ENCODE peak calls at places on chromosomes 16 and 17, in nine cellular contexts. Z is K562, D is trophoblast cell, S is A549, G is breast epithelium, J is mammary epithelial cell, R is tibial nerve, K is fibroblast of lung, Y is thyroid gland. E is an unnamed sample.

GRCh38 chr16:66899945-66900688 is 18.6 kb downstream of the CDH16 start:
- DNase-seq in Z (peak), D (no peak), S (peak), G (peak), J (peak), R (peak), K (peak), Y (peak), E (no peak)

GRCh38 chr17:79201536-79202227 is 127.1 kb downstream of the ENGASE start:
- DNase-seq in Z (no peak), D (no peak), S (peak), G (no peak), J (peak), R (no peak), K (no peak), Y (no peak), E (no peak)

GRCh38 chr17:44086364-44087311 is 16.1 kb downstream of the G6PC3 start:
- DNase-seq in Z (peak), D (peak), S (peak), G (no peak), J (peak), R (no peak), K (peak), Y (no peak), E (no peak)

GRCh38 chr17:68518063-68518815 is 6.0 kb downstream of the PRKAR1A start:
- DNase-seq in Z (no peak), D (peak), S (no peak), G (no peak), J (no peak), R (no peak), K (no peak), Y (no peak), E (no peak)

GRCh38 chr16:83701494-83701893 is 106.3 kb upstream of the HSBP1 start:
- DNase-seq in Z (peak), D (peak), S (peak), G (no peak), J (peak), R (no peak), K (peak), Y (peak), E (no peak)

GRCh38 chr17:49454050-49454449 is 39.4 kb upstream of the PHB1 start:
- DNase-seq in Z (no peak), D (no peak), S (peak), G (peak), J (peak), R (peak), K (no peak), Y (no peak), E (no peak)

GRCh38 chr16:6957676-6958075 is 375.0 kb upstream of the RBFOX1 start:
- DNase-seq in Z (no peak), D (peak), S (peak), G (no peak), J (no peak), R (no peak), K (no peak), Y (no peak), E (no peak)

GRCh38 chr17:61248399-61248798 is 151.2 kb upstream of the TBX2 start:
- DNase-seq in Z (no peak), D (no peak), S (peak), G (no peak), J (no peak), R (no peak), K (no peak), Y (no peak), E (no peak)

GRCh38 chr17:61159415-61159814 is 240.2 kb upstream of the TBX2 start:
- DNase-seq in Z (no peak), D (peak), S (peak), G (no peak), J (no peak), R (no peak), K (peak), Y (no peak), E (no peak)

GRCh38 chr16:49274936-49275730 is 6.5 kb downstream of the CBLN1 start:
- DNase-seq in Z (no peak), D (no peak), S (no peak), G (no peak), J (no peak), R (no peak), K (no peak), Y (no peak), E (no peak)

GRCh38 chr17:37368577-37368976 is 7.2 kb upstream of the C17orf78 start:
- DNase-seq in Z (no peak), D (no peak), S (no peak), G (no peak), J (peak), R (no peak), K (peak), Y (no peak), E (no peak)

DNA sequence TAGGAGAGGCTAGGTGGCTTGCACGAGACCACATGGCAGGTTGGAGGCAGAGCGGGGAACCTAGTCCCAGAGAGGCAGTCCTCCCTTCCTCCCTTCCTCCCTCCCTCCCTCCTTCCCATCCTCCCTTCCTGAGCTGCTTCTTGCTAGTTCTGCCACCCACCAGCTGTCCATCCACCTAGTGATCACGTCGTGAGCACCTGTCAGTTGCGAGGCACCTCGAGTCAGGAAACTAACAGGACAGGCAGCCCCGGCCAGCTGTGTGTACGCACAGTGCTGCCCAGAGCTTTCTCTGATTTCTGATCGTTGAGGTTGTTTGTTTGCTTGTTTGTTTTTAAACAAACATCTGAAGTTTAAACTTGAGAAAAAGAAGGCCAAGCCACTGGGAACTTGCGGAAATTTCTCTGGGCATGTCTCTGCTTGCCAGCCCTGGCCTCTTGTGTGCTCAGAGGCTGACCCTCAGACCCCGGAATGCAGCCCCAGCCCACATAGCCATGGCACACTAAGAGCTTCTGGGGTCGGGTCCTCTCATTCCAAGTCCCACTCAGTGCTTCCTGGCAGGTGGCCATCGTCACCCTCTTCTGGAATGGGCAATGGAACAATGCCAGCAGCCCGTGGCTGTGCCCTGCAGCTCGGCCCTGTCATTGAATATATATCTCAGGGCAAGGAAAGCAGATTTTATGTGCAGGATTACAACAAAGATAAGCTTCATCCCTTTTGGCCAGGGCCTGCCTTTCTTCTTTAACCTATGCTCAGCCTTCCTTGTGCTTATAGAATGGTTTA is 174.0 kb downstream of the KATNIP start:
- DNase-seq in Z (no peak), D (no peak), S (no peak), G (no peak), J (no peak), R (no peak), K (no peak), Y (peak), E (no peak)
- H3K27ac ChIP-seq in Z (no peak), D (no peak), S (no peak), G (peak), J (no peak), R (peak), K (no peak), Y (peak), E (no peak)

GRCh38 chr17:3918372-3919122 is 2.3 kb upstream of the P2RX1 start:
- DNase-seq in Z (no peak), D (no peak), S (no peak), G (no peak), J (no peak), R (no peak), K (no peak), Y (no peak), E (no peak)
- H3K27ac ChIP-seq in Z (peak), D (no peak), S (no peak), G (no peak), J (no peak), R (peak), K (no peak), Y (no peak), E (peak)

GRCh38 chr17:31321481-31321880 is at the start of gene EVI2A:
- DNase-seq in Z (no peak), D (peak), S (no peak), G (no peak), J (peak), R (no peak), K (peak), Y (no peak), E (no peak)
- H3K27ac ChIP-seq in Z (no peak), D (no peak), S (no peak), G (no peak), J (peak), R (peak), K (peak), Y (no peak), E (peak)

GRCh38 chr16:70769131-70769530 is 31.8 kb downstream of the VAC14 start:
- DNase-seq in Z (no peak), D (peak), S (no peak), G (no peak), J (no peak), R (no peak), K (no peak), Y (no peak), E (no peak)

GRCh38 chr16:70772493-70772892 is 28.5 kb downstream of the VAC14 start:
- DNase-seq in Z (no peak), D (peak), S (no peak), G (no peak), J (peak), R (no peak), K (peak), Y (no peak), E (no peak)

GRCh38 chr16:70770968-70771552 is 29.9 kb downstream of the VAC14 start:
- DNase-seq in Z (peak), D (peak), S (peak), G (peak), J (peak), R (peak), K (peak), Y (peak), E (peak)

GRCh38 chr16:70769761-70770160 is 31.2 kb downstream of the VAC14 start:
- DNase-seq in Z (no peak), D (no peak), S (no peak), G (no peak), J (no peak), R (no peak), K (no peak), Y (no peak), E (no peak)

DNA sequence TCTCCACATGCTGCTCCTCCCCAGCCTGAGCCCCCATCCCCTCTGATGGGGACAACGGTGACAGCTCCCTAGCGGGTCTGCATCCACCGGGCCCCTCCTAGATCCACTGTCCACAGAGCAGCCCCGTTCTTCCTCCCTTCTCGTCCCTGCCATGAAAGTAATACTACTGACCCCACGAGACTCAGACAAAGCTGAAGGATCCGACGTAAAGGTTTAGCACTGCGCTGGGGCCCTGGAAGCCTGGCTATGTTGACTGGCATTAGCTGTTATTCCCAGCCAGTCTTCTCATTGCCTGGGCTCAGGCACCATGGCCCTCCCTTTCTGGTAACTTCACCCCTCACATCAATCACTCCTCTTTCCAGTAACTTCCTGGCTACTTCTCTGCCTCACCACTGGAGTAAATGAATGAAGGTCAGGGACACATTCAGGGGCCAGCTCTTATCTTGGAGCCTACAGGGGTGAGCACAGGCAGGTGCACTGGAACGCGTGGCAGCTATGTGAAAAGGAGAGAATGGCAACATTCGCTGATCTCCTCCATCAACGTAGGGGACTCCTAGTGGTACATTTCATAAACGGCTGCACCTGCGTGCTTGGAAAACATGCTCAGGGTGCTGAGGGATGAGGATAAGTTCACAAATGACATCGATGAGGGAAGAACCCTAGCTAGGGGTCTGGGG is 30.5 kb downstream of the VAC14 start:
- DNase-seq in Z (no peak), D (peak), S (peak), G (no peak), J (no peak), R (no peak), K (no peak), Y (no peak), E (no peak)
- H3K27ac ChIP-seq in Z (no peak), D (no peak), S (peak), G (no peak), J (no peak), R (no peak), K (no peak), Y (no peak), E (no peak)

GRCh38 chr17:65515959-65516948 is 45.2 kb downstream of the AXIN2 start:
- DNase-seq in Z (no peak), D (peak), S (no peak), G (peak), J (no peak), R (no peak), K (peak), Y (no peak), E (peak)
- H3K27ac ChIP-seq in Z (no peak), D (peak), S (no peak), G (peak), J (no peak), R (peak), K (no peak), Y (no peak), E (no peak)